ENCODE peak calls at places on chromosomes 4 and X, in ten cellular contexts. Z is tibial nerve, H is GM12865, X is epithelial cell of esophagus, W is fibroblast of the aortic adventitia, C is fibroblast of villous mesenchyme, T is IMR-90, S is neural progenitor cell, P is GM12864, N is foreskin fibroblast. E is an unnamed sample.

GRCh38 chr4:107740950-107741701 is 21.1 kb upstream of the PAPSS1 start:
- DNase-seq in Z (peak; percentile 48), S (no peak), X (no peak), T (peak; percentile 60), N (peak; percentile 76), W (peak; percentile 78), C (peak; percentile 91), H (no peak), P (no peak), E (no peak)

GRCh38 chrX:131816551-131817136 is 206.5 kb upstream of the STK26 start:
- DNase-seq in P (no peak), X (no peak), N (peak; percentile 30), T (peak; percentile 74), C (peak; percentile 90), W (peak; percentile 91), S (no peak), Z (no peak), H (peak; percentile 35), E (peak; percentile 65)

GRCh38 chr4:648579-649292 is 23.4 kb downstream of the PDE6B start:
- DNase-seq in W (no peak), X (no peak), Z (no peak), P (no peak), N (no peak), C (no peak), S (peak; percentile 79), H (no peak), T (no peak), E (no peak)

GRCh38 chrX:100731441-100732281 is at the start of gene SYTL4:
- DNase-seq in C (peak; percentile 22), S (peak; percentile 57), P (no peak), X (peak; percentile 5), H (no peak), T (no peak), W (no peak), Z (peak; percentile 28), N (no peak), E (no peak)

GRCh38 chr4:40976343-40976742 is 226.6 kb downstream of the NSUN7 start:
- DNase-seq in Z (no peak), T (peak; percentile 70), P (peak; percentile 33), S (peak; percentile 72), W (peak; percentile 84), N (peak; percentile 44), X (peak; percentile 74), C (peak; percentile 90), H (peak; percentile 71), E (no peak)

GRCh38 chr4:135598151-135598550 is 1396.6 kb upstream of the PABPC4L start:
- DNase-seq in W (no peak), P (no peak), S (no peak), C (no peak), Z (no peak), H (no peak), N (no peak), T (no peak), X (no peak), E (no peak)

GRCh38 chrX:46796574-46797191 is 37.8 kb upstream of the SLC9A7 start:
- DNase-seq in P (peak; percentile 19), W (peak; percentile 77), N (peak; percentile 51), T (peak; percentile 64), S (peak; percentile 76), X (peak; percentile 66), Z (peak; percentile 62), C (peak; percentile 70), H (peak; percentile 78), E (peak; percentile 73)

GRCh38 chr4:103171006-103171405 is 27.1 kb downstream of the CENPE start:
- DNase-seq in S (no peak), X (no peak), C (peak; percentile 39), W (no peak), T (no peak), H (no peak), N (no peak), P (no peak), Z (no peak), E (no peak)

DNA sequence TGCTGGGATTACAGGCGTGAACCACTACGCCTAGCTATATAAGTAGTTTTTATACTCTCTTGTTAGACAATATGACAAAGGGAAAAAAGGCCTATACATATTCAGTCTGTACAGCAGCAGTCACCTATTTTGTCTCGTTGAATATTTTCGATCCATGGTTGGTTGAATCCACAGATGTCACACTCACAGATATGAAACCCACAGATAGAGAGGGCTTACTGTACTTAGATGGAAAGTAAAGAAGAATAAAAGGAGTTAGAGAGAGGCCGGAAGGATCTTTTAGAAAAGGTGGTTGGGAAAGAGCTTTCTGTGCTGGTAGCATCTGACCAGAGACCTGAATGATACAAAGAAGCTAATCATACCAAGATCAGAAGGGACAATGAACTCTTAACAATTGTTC is 38.3 kb upstream of the SPINK2 start:
- DNase-seq in N (no peak), Z (no peak), C (no peak), T (no peak), P (no peak), H (peak; percentile 57), X (no peak), W (no peak), S (no peak), E (no peak)
- H3K4me3 ChIP-seq in N (no peak overlapping the region), Z (no peak overlapping the region), C (no peak overlapping the region), T (no peak overlapping the region), P (no peak overlapping the region), H (no peak overlapping the region), X (no peak overlapping the region), W (no peak overlapping the region), S (no peak overlapping the region), E (no peak overlapping the region)

DNA sequence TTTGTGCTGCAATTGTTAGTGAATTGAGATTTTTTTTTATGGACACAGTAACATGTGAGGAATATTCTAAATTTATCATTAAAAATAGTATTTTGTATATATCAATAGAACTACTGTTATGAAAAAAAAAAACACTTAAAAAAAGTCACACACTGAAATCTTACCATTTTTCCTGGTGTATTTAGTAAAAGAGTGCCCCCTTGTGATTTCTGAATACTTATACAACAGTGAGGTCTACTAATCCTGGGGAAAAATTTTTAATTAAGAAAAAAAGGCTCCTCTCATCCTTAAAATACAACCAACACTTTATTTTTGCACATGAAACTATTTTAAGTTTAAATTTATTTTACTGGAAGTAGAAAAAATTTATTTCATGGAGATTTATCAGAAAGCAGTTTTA is 56.4 kb upstream of the SPOCK3 start:
- DNase-seq in T (no peak), N (no peak), S (peak; percentile 29), P (no peak), X (peak; percentile 51), C (peak; percentile 0), Z (no peak), H (peak; percentile 14), W (peak; percentile 66), E (no peak)
- TF ChIP-seq CTCF in T (no peak), N (no peak), S (peak; percentile 63), P (no peak), X (peak; percentile 33), C (peak; percentile 3), Z (no peak), H (no peak), W (peak; percentile 41), E (peak; percentile 39)

GRCh38 chrX:2931612-2932011 is 2.5 kb upstream of the ARSD start:
- DNase-seq in P (no peak), S (peak; percentile 21), H (no peak), W (no peak), N (no peak), T (no peak), X (no peak), C (no peak), Z (no peak), E (no peak)

GRCh38 chrX:2931155-2931554 is 2.0 kb upstream of the ARSD start:
- DNase-seq in W (no peak), S (no peak), T (no peak), N (no peak), Z (no peak), C (no peak), H (no peak), P (no peak), X (no peak), E (no peak)

GRCh38 chrX:2926664-2927275 is 2.4 kb downstream of the ARSD start:
- DNase-seq in H (no peak), N (no peak), P (no peak), X (no peak), S (no peak), Z (no peak), C (no peak), W (no peak), T (no peak), E (no peak)

GRCh38 chrX:2928127-2928582 is 984 bp downstream of the ARSD start:
- DNase-seq in X (peak; percentile 0), P (no peak), S (peak; percentile 85), Z (peak; percentile 19), T (peak; percentile 47), W (no peak), N (no peak), C (no peak), H (no peak), E (peak; percentile 48)

DNA sequence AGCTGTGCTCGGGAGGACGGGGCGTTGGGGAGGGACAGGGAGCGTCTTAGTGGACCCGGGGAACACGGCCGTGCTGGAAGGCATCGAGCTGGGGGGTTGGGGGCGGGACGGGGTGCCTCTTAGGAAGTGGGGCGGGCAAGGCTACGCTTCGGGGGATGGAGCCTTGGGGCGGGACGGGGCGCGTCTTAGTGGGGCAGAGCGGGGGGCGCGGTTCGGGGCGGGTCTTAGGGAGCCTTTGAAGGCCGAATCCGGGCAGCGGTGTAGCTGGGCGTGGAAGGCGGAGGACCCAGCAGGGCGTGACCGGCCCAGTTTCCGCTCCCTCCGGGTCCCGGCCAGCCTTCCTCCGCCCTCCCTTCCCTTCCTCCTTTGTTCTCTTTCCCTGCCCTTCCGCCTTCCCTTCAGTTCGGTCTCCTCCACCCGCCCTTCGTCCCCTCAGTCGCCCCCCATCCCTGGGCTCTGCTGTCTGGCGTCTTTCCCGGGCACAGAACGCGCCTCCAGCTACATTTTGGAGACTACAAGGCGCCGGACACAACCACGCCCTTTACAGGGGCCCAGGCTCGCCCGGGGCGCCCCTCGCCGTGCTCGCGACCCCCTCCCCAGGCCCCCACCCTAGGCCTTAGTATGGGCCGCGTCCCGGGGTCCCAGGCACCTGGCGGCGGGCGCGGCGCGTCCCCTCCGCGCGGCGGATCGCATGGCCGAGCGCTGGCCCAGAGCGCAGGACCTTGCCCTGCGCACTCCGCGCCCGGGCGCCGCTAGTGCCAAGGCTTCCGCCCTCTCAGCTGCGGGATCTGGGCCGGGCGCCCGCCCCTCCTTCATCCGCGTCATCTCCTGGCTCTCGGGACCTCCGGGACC is at the start of gene ARSD:
- DNase-seq in W (peak; percentile 84), Z (peak; percentile 86), X (peak; percentile 86), S (peak; percentile 95), T (peak; percentile 86), C (peak; percentile 91), N (peak; percentile 92), H (peak; percentile 87), P (peak; percentile 40), E (peak; percentile 57)
- H3K4me3 ChIP-seq in W (peak within 1 kb of the TSS; percentile 75), Z (peak within 1 kb of the TSS; percentile 62), X (peak within 1 kb of the TSS; percentile 48), S (peak within 1 kb of the TSS; percentile 89), T (peak within 1 kb of the TSS; percentile 77), C (peak within 1 kb of the TSS; percentile 71), N (peak within 1 kb of the TSS; percentile 62), H (peak within 1 kb of the TSS; percentile 66), P (peak within 1 kb of the TSS; percentile 61), E (peak within 1 kb of the TSS; percentile 58)

GRCh38 chr4:37322122-37322521 is 77.6 kb downstream of the NWD2 start:
- DNase-seq in P (no peak), C (no peak), T (no peak), H (no peak), W (no peak), X (no peak), N (no peak), Z (no peak), S (no peak), E (no peak)

GRCh38 chr4:37324526-37324925 is 80.0 kb downstream of the NWD2 start:
- DNase-seq in X (no peak), P (no peak), N (no peak), Z (no peak), C (no peak), T (no peak), S (no peak), W (no peak), H (no peak), E (no peak)

DNA sequence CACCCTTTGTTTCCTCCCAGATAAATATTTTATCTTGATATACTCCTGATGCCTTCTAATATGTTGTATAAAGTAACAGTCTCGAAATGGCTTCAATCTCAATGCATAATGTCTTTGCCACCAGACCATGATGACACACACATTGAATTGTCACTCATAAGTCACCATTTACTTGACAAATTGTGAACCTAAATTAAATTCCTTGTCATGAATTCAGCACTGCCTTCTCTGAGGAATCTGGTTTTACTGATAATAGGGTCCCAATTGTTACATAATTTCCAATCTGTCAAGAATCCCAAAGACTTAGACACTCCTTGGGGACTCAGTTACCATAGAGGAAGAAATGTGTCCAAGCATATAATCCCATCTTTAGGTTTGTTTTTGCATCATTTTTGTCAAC is 82.3 kb downstream of the NWD2 start:
- DNase-seq in X (no peak), T (no peak), H (no peak), C (no peak), W (no peak), P (no peak), N (no peak), Z (no peak), S (no peak), E (no peak)
- TF ChIP-seq CTCF in X (no peak), T (no peak), H (no peak), C (no peak), W (no peak), P (no peak), N (no peak), Z (no peak), S (no peak), E (no peak)

E was measured in dorsolateral prefrontal cortex.